ENCODE peak calls at places on chromosome 2, in five cellular contexts. R is caudate nucleus; L is SW480; I is activated CD4-positive, alpha-beta T cell treated with anti-CD3 and anti-CD28 coated beads, Interleukin-2, amount 10 ng/mL, durations not matched to agents 7 days and 5 days; U is lower lobe of right lung. E is an unnamed sample.
A peak's percentile ranks its signal among the peaks of the same experiment; 100 is the strongest.

GRCh38 chr2:190535119-190535439 is 557 bp upstream of the NEMP2 start:
- DNase-seq in U (no peak), R (no peak), I (no peak), L (no peak), E (no peak)

GRCh38 chr2:237675326-237675725 is 47.9 kb downstream of the LRRFIP1 start:
- DNase-seq in U (no peak), L (no peak), I (no peak), R (no peak), E (no peak)

GRCh38 chr2:10864888-10865551 is 46.7 kb upstream of the KCNF1 start:
- DNase-seq in R (no peak), I (peak; percentile 49), U (no peak), L (no peak), E (no peak)

GRCh38 chr2:54419855-54420550 is 36.1 kb upstream of the SPTBN1 start:
- DNase-seq in I (no peak), L (no peak), R (no peak), U (no peak), E (no peak)

GRCh38 chr2:240626531-240627300 is 1.4 kb downstream of the GPR35 start:
- DNase-seq in U (peak; percentile 67), R (no peak), L (no peak), I (peak; percentile 27), E (peak; percentile 92)

GRCh38 chr2:65353046-65353445 is 79.4 kb downstream of the SPRED2 start:
- DNase-seq in I (no peak), L (no peak), R (no peak), U (no peak), E (no peak)

GRCh38 chr2:183696028-183696427 is 571.8 kb downstream of the NUP35 start:
- DNase-seq in R (no peak), L (no peak), I (no peak), U (no peak), E (no peak)

GRCh38 chr2:39218401-39218800 is 25.4 kb downstream of the CDKL4 start:
- DNase-seq in L (no peak), R (no peak), U (no peak), I (no peak), E (no peak)

GRCh38 chr2:179558010-179558911 is 293.6 kb upstream of the SESTD1 start:
- DNase-seq in I (no peak), R (no peak), U (no peak), L (no peak), E (peak; percentile 85)